ENCODE peak calls at places on chromosome 16, in four cellular contexts. K is NCI-H524 treated with DMSO at 0.1 percent for 48 hours, X is RPMI7951, F is A549. Y is an unnamed sample.

GRCh38 chr16:86034421-86034919 is 135.5 kb downstream of the IRF8 start:
- DNase-seq in F (no peak), X (no peak), K (no peak), Y (no peak)

GRCh38 chr16:22195695-22196558 is 10.2 kb upstream of the EEF2K start:
- DNase-seq in X (peak; percentile 80), F (peak; percentile 60), K (peak; percentile 44), Y (no peak)

GRCh38 chr16:55613578-55614333 is 42.0 kb upstream of the SLC6A2 start:
- DNase-seq in K (no peak), X (no peak), F (no peak), Y (no peak)

GRCh38 chr16:59697746-59698145 is 963.6 kb upstream of the GOT2 start:
- DNase-seq in K (no peak), F (no peak), X (no peak), Y (no peak)

GRCh38 chr16:25014500-25015147 is 545 bp downstream of the ARHGAP17 start:
- DNase-seq in F (peak; percentile 28), X (peak; percentile 54), K (no peak), Y (no peak)

GRCh38 chr16:77788196-77789084 is at the start of gene VAT1L:
- DNase-seq in K (no peak), F (peak; percentile 42), X (peak; percentile 67), Y (peak; percentile 26)

GRCh38 chr16:906296-906695 is 64.5 kb downstream of the LMF1 start:
- DNase-seq in F (no peak), K (no peak), X (no peak), Y (no peak)

GRCh38 chr16:17027488-17028129 is 443.2 kb downstream of the XYLT1 start:
- DNase-seq in X (no peak), K (no peak), F (no peak), Y (no peak)

GRCh38 chr16:86050591-86051375 is 151.8 kb downstream of the IRF8 start:
- DNase-seq in X (no peak), K (no peak), F (no peak), Y (no peak)

GRCh38 chr16:75486014-75486404 is 9.2 kb downstream of the CHST6 start:
- DNase-seq in K (no peak), X (no peak), F (no peak), Y (no peak)

GRCh38 chr16:24088011-24088410 is 168.1 kb upstream of the CACNG3 start:
- DNase-seq in X (no peak), F (no peak), K (no peak), Y (no peak)

GRCh38 chr16:80554037-80554436 is 13.2 kb downstream of the DYNLRB2 start:
- DNase-seq in F (no peak), X (no peak), K (no peak), Y (no peak)